ENCODE peak calls at places on chromosomes 2 and 18, in seven cellular contexts. W is colonic mucosa, L is body of pancreas, Y is transverse colon, C is iPS DF 6.9, N is DND-41, G is GM12878. Z is an unnamed sample.

GRCh38 chr18:59846814-59847490 is 52.8 kb upstream of the PMAIP1 start:
- DNase-seq in W (peak; percentile 73), L (no peak), Y (peak; percentile 80), C (no peak), N (no peak), G (peak; percentile 83), Z (no peak)

GRCh38 chr18:48994044-48994651 is 43.4 kb upstream of the SMAD7 start:
- DNase-seq in W (no peak), L (no peak), Y (no peak), C (no peak), N (no peak), G (no peak), Z (peak; percentile 56)

GRCh38 chr2:8659092-8659734 is 22.6 kb upstream of the ID2 start:
- DNase-seq in W (no peak), L (no peak), Y (no peak), C (no peak), N (no peak), G (no peak), Z (no peak)

GRCh38 chr2:38797953-38798352 is 19.9 kb downstream of the GEMIN6 start:
- DNase-seq in W (no peak), L (no peak), Y (no peak), C (no peak), N (no peak), G (no peak), Z (no peak)

GRCh38 chr18:10660485-10660884 is 134.7 kb downstream of the NAPG start:
- DNase-seq in W (no peak), L (no peak), Y (no peak), C (no peak), N (no peak), G (peak; percentile 24), Z (no peak)

GRCh38 chr2:7427293-7428060 is 510.3 kb downstream of the RNF144A start:
- DNase-seq in W (no peak), L (no peak), Y (no peak), C (peak; percentile 60), N (peak; percentile 50), G (peak; percentile 66), Z (no peak)

GRCh38 chr2:66189598-66189997 is 245.3 kb upstream of the MEIS1 start:
- DNase-seq in W (no peak), L (no peak), Y (no peak), C (no peak), N (no peak), G (no peak), Z (no peak)

GRCh38 chr2:11589316-11589940 is 55.6 kb downstream of the GREB1 start:
- DNase-seq in W (no peak), L (no peak), Y (no peak), C (no peak), N (no peak), G (no peak), Z (no peak)

GRCh38 chr2:196362973-196363549 is 191.7 kb upstream of the STK17B start:
- DNase-seq in W (no peak), L (no peak), Y (no peak), C (no peak), N (no peak), G (no peak), Z (no peak)

GRCh38 chr2:230097841-230098240 is 29.1 kb upstream of the SLC16A14 start:
- DNase-seq in W (no peak), L (no peak), Y (no peak), C (no peak), N (no peak), G (no peak), Z (no peak)

GRCh38 chr2:10238396-10238795 is 64.3 kb upstream of the HPCAL1 start:
- DNase-seq in W (no peak), L (no peak), Y (no peak), C (no peak), N (no peak), G (no peak), Z (no peak)

DNA sequence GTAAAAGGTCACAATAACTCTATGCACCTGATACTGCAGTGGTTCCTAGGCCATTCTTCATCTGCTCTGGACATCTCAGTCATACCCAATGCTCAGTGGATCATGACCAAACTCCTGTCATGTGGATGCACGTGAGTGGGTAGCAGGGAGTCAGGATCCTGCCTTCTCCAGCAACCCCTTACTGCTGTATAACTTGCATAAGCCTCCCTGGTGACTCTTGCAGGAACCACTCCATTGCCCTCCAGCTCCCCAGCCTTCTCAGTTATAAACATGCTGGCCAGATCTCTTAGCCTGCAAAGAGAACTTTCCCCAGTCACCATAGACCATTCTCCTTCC is 98.6 kb upstream of the ZNF397 start:
- DNase-seq in W (no peak), L (no peak), Y (no peak), C (no peak), N (no peak), G (no peak), Z (no peak)
- H3K27ac ChIP-seq in W (no peak overlapping the region), L (no peak overlapping the region), Y (no peak overlapping the region), C (no peak overlapping the region), N (no peak overlapping the region), G (no peak overlapping the region), Z (no peak overlapping the region)

GRCh38 chr2:218992196-218992595 is 1.0 kb downstream of the CRYBA2 start:
- DNase-seq in W (no peak), L (no peak), Y (no peak), C (no peak), N (no peak), G (no peak), Z (no peak)

GRCh38 chr2:218995561-218995960 is 2.3 kb upstream of the CRYBA2 start:
- DNase-seq in W (no peak), L (no peak), Y (no peak), C (no peak), N (no peak), G (no peak), Z (no peak)

GRCh38 chr2:218992703-218993344 is 398 bp downstream of the CRYBA2 start:
- DNase-seq in W (no peak), L (peak; percentile 48), Y (peak; percentile 11), C (no peak), N (no peak), G (no peak), Z (no peak)

GRCh38 chr2:218991674-218992168 is 1.5 kb downstream of the CRYBA2 start:
- DNase-seq in W (no peak), L (no peak), Y (no peak), C (no peak), N (no peak), G (no peak), Z (no peak)

GRCh38 chr2:218993345-218994315 is at the start of gene CRYBA2:
- DNase-seq in W (no peak), L (peak; percentile 49), Y (peak; percentile 21), C (no peak), N (no peak), G (no peak), Z (no peak)
- H3K4me3 ChIP-seq in W (peak within 1 kb of the TSS; percentile 16), L (no peak within 1 kb of the TSS), Y (peak within 1 kb of the TSS; percentile 11), C (no peak within 1 kb of the TSS), N (no peak within 1 kb of the TSS), G (no peak within 1 kb of the TSS), Z (peak within 1 kb of the TSS; percentile 45)

GRCh38 chr2:24169031-24169430 is 5.8 kb upstream of the FAM228A start:
- DNase-seq in W (no peak), L (no peak), Y (no peak), C (no peak), N (no peak), G (no peak), Z (no peak)

GRCh38 chr2:24162494-24162893 is 12.4 kb upstream of the FAM228A start:
- DNase-seq in W (no peak), L (no peak), Y (no peak), C (no peak), N (no peak), G (no peak), Z (no peak)

GRCh38 chr2:24160761-24161160 is 14.1 kb upstream of the FAM228A start:
- DNase-seq in W (no peak), L (no peak), Y (no peak), C (no peak), N (no peak), G (no peak), Z (no peak)

GRCh38 chr2:24163186-24163585 is 11.7 kb upstream of the FAM228A start:
- DNase-seq in W (no peak), L (no peak), Y (no peak), C (no peak), N (no peak), G (no peak), Z (no peak)

DNA sequence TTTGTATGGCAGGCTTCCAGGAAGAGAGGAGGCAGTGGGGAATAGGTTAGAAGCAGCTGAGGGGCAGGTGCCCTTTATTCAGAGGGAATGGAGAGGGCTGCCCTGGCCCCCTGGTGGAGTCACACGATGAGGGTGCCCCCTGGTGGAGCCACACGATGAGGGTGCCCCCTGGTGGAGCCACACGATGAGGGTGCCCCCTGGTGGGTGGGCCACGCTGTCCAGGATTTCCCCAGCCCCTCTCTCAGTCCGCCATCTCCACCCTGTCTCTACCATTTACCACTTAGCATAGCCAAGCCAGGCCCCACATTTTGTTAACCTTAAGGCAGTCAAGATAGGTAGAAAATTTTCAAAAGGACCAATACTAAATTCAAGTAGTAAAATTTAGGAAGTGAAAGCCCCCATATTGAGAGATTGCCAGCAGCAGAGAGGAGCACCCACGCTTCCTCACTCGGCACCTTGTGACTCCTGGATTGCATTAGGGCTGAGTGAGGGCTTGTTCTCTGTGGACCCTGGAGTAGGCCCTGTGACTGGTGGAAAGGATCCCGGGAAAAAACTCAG is 10.4 kb upstream of the FAM228A start:
- DNase-seq in W (peak; percentile 24), L (peak; percentile 76), Y (peak; percentile 26), C (peak; percentile 20), N (peak; percentile 62), G (peak; percentile 21), Z (no peak)
- H3K27ac ChIP-seq in W (no peak overlapping the region), L (no peak overlapping the region), Y (no peak overlapping the region), C (no peak overlapping the region), N (no peak overlapping the region), G (no peak overlapping the region), Z (no peak overlapping the region)

GRCh38 chr2:203019142-203019541 is 4.5 kb downstream of the NBEAL1 start:
- DNase-seq in W (no peak), L (no peak), Y (no peak), C (no peak), N (no peak), G (no peak), Z (no peak)

GRCh38 chr2:203018181-203018580 is 3.5 kb downstream of the NBEAL1 start:
- DNase-seq in W (no peak), L (no peak), Y (no peak), C (no peak), N (no peak), G (peak; percentile 25), Z (no peak)

GRCh38 chr2:203021986-203022385 is 7.3 kb downstream of the NBEAL1 start:
- DNase-seq in W (no peak), L (no peak), Y (no peak), C (no peak), N (no peak), G (no peak), Z (no peak)

GRCh38 chr2:203014456-203015199 is at the start of gene NBEAL1:
- DNase-seq in W (peak; percentile 98), L (peak; percentile 99), Y (peak; percentile 99), C (peak; percentile 95), N (peak; percentile 96), G (peak; percentile 94), Z (peak; percentile 98)

GRCh38 chr2:203016716-203017115 is 2.0 kb downstream of the NBEAL1 start:
- DNase-seq in W (no peak), L (no peak), Y (no peak), C (no peak), N (no peak), G (no peak), Z (no peak)
- H3K4me3 ChIP-seq in W (peak overlapping the region; percentile 11), L (no peak overlapping the region), Y (peak overlapping the region; percentile 16), C (no peak overlapping the region), N (peak overlapping the region; percentile 21), G (peak overlapping the region; percentile 29), Z (peak overlapping the region; percentile 93)

GRCh38 chr2:69797836-69798465 is 31.5 kb upstream of the GMCL1 start:
- DNase-seq in W (no peak), L (no peak), Y (no peak), C (no peak), N (no peak), G (no peak), Z (no peak)
- H3K27ac ChIP-seq in W (peak overlapping the region; percentile 56), L (peak overlapping the region; percentile 74), Y (peak overlapping the region; percentile 72), C (no peak overlapping the region), N (no peak overlapping the region), G (peak overlapping the region; percentile 77), Z (peak overlapping the region; percentile 32)

GRCh38 chr2:238433941-238434845 is 7.5 kb downstream of the ASB1 start:
- DNase-seq in W (no peak), L (no peak), Y (no peak), C (no peak), N (no peak), G (no peak), Z (no peak)
- H3K4me3 ChIP-seq in W (no peak overlapping the region), L (no peak overlapping the region), Y (no peak overlapping the region), C (no peak overlapping the region), N (no peak overlapping the region), G (no peak overlapping the region), Z (no peak overlapping the region)